ENCODE peak calls at places on chromosomes 4 and X, in four cellular contexts. N is occipital lobe, G is kidney, A is SW480. H is an unnamed sample.

GRCh38 chr4:27154706-27155105 is 294.1 kb downstream of the STIM2 start:
- DNase-seq in A (peak), N (no peak), G (no peak), H (no peak)

GRCh38 chrX:136588060-136588459 is 56.0 kb downstream of the VGLL1 start:
- DNase-seq in A (no peak), N (no peak), G (no peak), H (no peak)

GRCh38 chrX:23822397-23822796 is 39.4 kb downstream of the SAT1 start:
- DNase-seq in N (no peak), A (peak), G (no peak), H (no peak)

GRCh38 chr4:11769425-11769824 is 340.7 kb upstream of the HS3ST1 start:
- DNase-seq in N (no peak), A (no peak), G (no peak), H (no peak)

GRCh38 chrX:93422693-93423092 is 250.7 kb downstream of the NAP1L3 start:
- DNase-seq in A (peak), N (no peak), G (no peak), H (no peak)

GRCh38 chrX:17564689-17565409 is 172.4 kb upstream of the SCML1 start:
- DNase-seq in N (no peak), A (no peak), G (no peak), H (no peak)

GRCh38 chrX:151723156-151723760 is 7.4 kb downstream of the FATE1 start:
- DNase-seq in G (peak), A (no peak), N (no peak), H (no peak)

GRCh38 chr4:182015893-182016292 is 227.3 kb upstream of the TENM3 start:
- DNase-seq in A (peak), N (no peak), G (no peak), H (no peak)

GRCh38 chr4:148397771-148398170 is 44.4 kb downstream of the NR3C2 start:
- DNase-seq in A (no peak), N (no peak), G (no peak), H (no peak)

GRCh38 chr4:123102897-123103489 is 180.6 kb upstream of the NUDT6 start:
- DNase-seq in A (peak), N (no peak), G (no peak), H (no peak)

GRCh38 chr4:159764343-159764952 is 661.6 kb downstream of the RAPGEF2 start:
- DNase-seq in G (no peak), A (peak), N (no peak), H (no peak)

GRCh38 chr4:96356591-96357360 is 516.9 kb downstream of the PDHA2 start:
- DNase-seq in G (no peak), N (no peak), A (no peak), H (no peak)

GRCh38 chrX:6184900-6185515 is 43.7 kb downstream of the NLGN4X start:
- DNase-seq in G (no peak), A (no peak), N (no peak), H (no peak)

GRCh38 chr4:68718447-68719074 is 48.1 kb upstream of the UGT2B15 start:
- DNase-seq in G (no peak), N (no peak), A (no peak), H (no peak)

GRCh38 chrX:18354369-18355329 is at the start of gene SCML2:
- DNase-seq in G (peak), N (peak), A (peak), H (peak)

GRCh38 chr4:57020467-57021101 is 41.9 kb downstream of the POLR2B start:
- DNase-seq in N (no peak), A (no peak), G (no peak), H (no peak)

GRCh38 chrX:124023838-124024238 is 62.3 kb downstream of the STAG2 start:
- DNase-seq in G (no peak), A (no peak), N (no peak), H (no peak)

GRCh38 chrX:109695637-109696036 is 37.4 kb downstream of the ACSL4 start:
- DNase-seq in N (no peak), G (no peak), A (no peak), H (no peak)

GRCh38 chr4:106021737-106022410 is 126.6 kb downstream of the NPNT start:
- DNase-seq in A (no peak), G (no peak), N (no peak), H (no peak)

GRCh38 chr4:160319221-160319867 is 1216.5 kb downstream of the RAPGEF2 start:
- DNase-seq in N (no peak), G (no peak), A (no peak), H (no peak)

H was measured in glutamatergic neuron.